ENCODE peak calls at places on chromosomes 3 and 15, in four cellular contexts. T is PC-9, Y is left ventricle myocardium inferior, S is psoas muscle. M is an unnamed sample.

GRCh38 chr3:97230486-97230885 is 416.1 kb downstream of the EPHA6 start:
- DNase-seq in S (no peak), T (no peak), Y (no peak), M (no peak)

GRCh38 chr3:38411591-38411990 is 42.1 kb upstream of the ACVR2B start:
- DNase-seq in T (no peak), Y (no peak), S (no peak), M (no peak)

GRCh38 chr3:195863121-195864061 is 45.0 kb downstream of the TNK2 start:
- DNase-seq in Y (peak), S (peak), T (peak), M (peak)

GRCh38 chr3:69649120-69649519 is 90.1 kb upstream of the MITF start:
- DNase-seq in Y (no peak), S (no peak), T (no peak), M (no peak)

GRCh38 chr15:58523634-58524033 is 91.8 kb downstream of the LIPC start:
- DNase-seq in Y (no peak), S (no peak), T (no peak), M (no peak)

GRCh38 chr15:31273258-31273941 is 53.2 kb upstream of the KLF13 start:
- DNase-seq in S (peak), T (no peak), Y (no peak), M (no peak)

GRCh38 chr3:5729852-5730251 is 542.3 kb downstream of the EDEM1 start:
- DNase-seq in S (no peak), Y (no peak), T (no peak), M (peak)

GRCh38 chr15:85750807-85751730 is 43.7 kb downstream of the KLHL25 start:
- DNase-seq in S (peak), Y (no peak), T (no peak), M (no peak)

GRCh38 chr3:47421741-47422649 is 41.2 kb downstream of the PTPN23 start:
- DNase-seq in Y (peak), S (peak), T (no peak), M (no peak)

GRCh38 chr3:180433172-180433571 is 168.8 kb upstream of the TTC14 start:
- DNase-seq in S (no peak), T (no peak), Y (no peak), M (no peak)

GRCh38 chr15:98850991-98851776 is 156.4 kb downstream of the PGPEP1L start:
- DNase-seq in T (peak), S (peak), Y (peak), M (peak)

GRCh38 chr3:81871358-81872152 is 110.1 kb upstream of the GBE1 start:
- DNase-seq in T (no peak), S (no peak), Y (no peak), M (no peak)

GRCh38 chr3:112390783-112391641 is 58.1 kb downstream of the CD200 start:
- DNase-seq in Y (no peak), T (peak), S (no peak), M (peak)

GRCh38 chr3:15794303-15794771 is 3.4 kb downstream of the ANKRD28 start:
- DNase-seq in Y (no peak), T (no peak), S (no peak), M (peak)

GRCh38 chr15:74396445-74397238 is 29.2 kb upstream of the CYP11A1 start:
- DNase-seq in S (no peak), T (peak), Y (no peak), M (no peak)

GRCh38 chr15:80609512-80609946 is 85.6 kb upstream of the ABHD17C start:
- DNase-seq in S (no peak), T (no peak), Y (no peak), M (no peak)

GRCh38 chr3:63029326-63029725 is 154.1 kb upstream of the CADPS start:
- DNase-seq in Y (no peak), S (no peak), T (no peak), M (no peak)

GRCh38 chr3:124802054-124802698 is 71.9 kb downstream of the UMPS start:
- DNase-seq in T (no peak), Y (no peak), S (no peak), M (no peak)

GRCh38 chr15:92958105-92958504 is 58.0 kb downstream of the CHD2 start:
- DNase-seq in S (no peak), Y (no peak), T (no peak), M (no peak)

GRCh38 chr15:85339976-85340665 is 40.3 kb upstream of the AKAP13 start:
- DNase-seq in Y (no peak), S (no peak), T (no peak), M (no peak)

GRCh38 chr3:81910244-81910852 is 148.9 kb upstream of the GBE1 start:
- DNase-seq in S (no peak), Y (no peak), T (no peak), M (peak)

GRCh38 chr15:26630857-26631256 is 142.0 kb downstream of the GABRB3 start:
- DNase-seq in Y (no peak), S (no peak), T (no peak), M (no peak)

GRCh38 chr3:148084931-148085330 is 612.8 kb upstream of the AGTR1 start:
- DNase-seq in S (no peak), Y (no peak), T (no peak), M (no peak)

GRCh38 chr3:150268426-150269321 is 139.4 kb upstream of the TSC22D2 start:
- DNase-seq in Y (no peak), T (no peak), S (no peak), M (no peak)

GRCh38 chr15:34889486-34889885 is 80.1 kb downstream of the AQR start:
- DNase-seq in Y (no peak), T (no peak), S (no peak), M (no peak)

GRCh38 chr3:75254685-75255084 is 409.4 kb upstream of the FRG2C start:
- DNase-seq in Y (no peak), S (no peak), T (no peak), M (no peak)

GRCh38 chr3:62615258-62615840 is 242.0 kb upstream of the FEZF2 start:
- DNase-seq in S (no peak), Y (no peak), T (no peak), M (no peak)

GRCh38 chr3:151852074-151852811 is 21.2 kb upstream of the SUCNR1 start:
- DNase-seq in S (no peak), Y (no peak), T (no peak), M (peak)

GRCh38 chr15:87610366-87610765 is 646.2 kb downstream of the NTRK3 start:
- DNase-seq in S (no peak), T (no peak), Y (no peak), M (no peak)

GRCh38 chr3:8516783-8517182 is 15.2 kb downstream of the LMCD1 start:
- DNase-seq in S (no peak), Y (no peak), T (no peak), M (no peak)

GRCh38 chr3:18284716-18285115 is 140.4 kb downstream of the SATB1 start:
- DNase-seq in S (no peak), T (no peak), Y (no peak), M (peak)

GRCh38 chr3:43525941-43526607 is 95.7 kb downstream of the ANO10 start:
- DNase-seq in S (no peak), T (no peak), Y (no peak), M (no peak)

GRCh38 chr15:100211855-100212850 is 129.6 kb downstream of the ADAMTS17 start:
- DNase-seq in T (peak), Y (no peak), S (no peak), M (no peak)

GRCh38 chr3:4821975-4822374 is 157.3 kb upstream of the BHLHE40 start:
- DNase-seq in S (no peak), T (no peak), Y (no peak), M (no peak)

GRCh38 chr3:14170569-14171159 is 7.7 kb downstream of the XPC start:
- DNase-seq in Y (no peak), T (no peak), S (no peak), M (no peak)

GRCh38 chr15:100202309-100202943 is 139.3 kb downstream of the ADAMTS17 start:
- DNase-seq in S (no peak), Y (no peak), T (no peak), M (no peak)

GRCh38 chr15:70088427-70088826 is 9.3 kb downstream of the TLE3 start:
- DNase-seq in Y (no peak), S (no peak), T (no peak), M (no peak)
- H3K4me3 ChIP-seq in Y (peak), S (peak), T (no peak), M (no peak)

GRCh38 chr15:45185903-45186770 is 1.6 kb downstream of the SHF start:
- DNase-seq in S (no peak), T (no peak), Y (no peak), M (no peak)
- H3K27ac ChIP-seq in S (peak), T (no peak), Y (peak), M (no peak)

GRCh38 chr15:62569460-62570404 is 404.6 kb upstream of the C2CD4B start:
- DNase-seq in Y (peak), S (peak), T (peak), M (peak)

GRCh38 chr15:62571072-62571471 is 406.0 kb upstream of the C2CD4B start:
- DNase-seq in S (no peak), T (no peak), Y (no peak), M (no peak)

GRCh38 chr15:62568702-62569101 is 403.6 kb upstream of the C2CD4B start:
- DNase-seq in T (no peak), S (no peak), Y (no peak), M (no peak)

GRCh38 chr15:62568004-62568403 is 402.9 kb upstream of the C2CD4B start:
- DNase-seq in Y (no peak), S (no peak), T (no peak), M (no peak)

GRCh38 chr15:62570405-62570783 is 405.3 kb upstream of the C2CD4B start:
- DNase-seq in S (no peak), Y (no peak), T (no peak), M (no peak)
- H3K4me3 ChIP-seq in S (no peak), Y (no peak), T (no peak), M (no peak)

GRCh38 chr3:138888569-138888968 is 53.8 kb upstream of the PIK3CB start:
- DNase-seq in S (no peak), T (no peak), Y (no peak), M (no peak)

GRCh38 chr3:138889792-138890191 is 55.1 kb upstream of the PIK3CB start:
- DNase-seq in T (no peak), S (no peak), Y (no peak), M (no peak)

GRCh38 chr3:138890555-138891187 is 55.9 kb upstream of the PIK3CB start:
- DNase-seq in S (no peak), T (no peak), Y (no peak), M (no peak)
- H3K27ac ChIP-seq in S (no peak), T (peak), Y (no peak), M (no peak)

GRCh38 chr15:50320504-50320903 is 34.5 kb downstream of the GABPB1 start:
- DNase-seq in Y (no peak), T (no peak), S (no peak), M (no peak)
- H3K4me3 ChIP-seq in Y (no peak), T (no peak), S (no peak), M (no peak)

GRCh38 chr15:46232471-46232870 is 597.6 kb downstream of the SQOR start:
- DNase-seq in Y (no peak), S (no peak), T (no peak), M (no peak)
- H3K27ac ChIP-seq in Y (no peak), S (no peak), T (no peak), M (no peak)

GRCh38 chr3:71201939-71202338 is 381.6 kb downstream of the FOXP1 start:
- DNase-seq in Y (peak), T (no peak), S (peak), M (no peak)

GRCh38 chr3:71195492-71195891 is 388.0 kb downstream of the FOXP1 start:
- DNase-seq in Y (no peak), S (no peak), T (peak), M (peak)

GRCh38 chr3:71194785-71195184 is 388.7 kb downstream of the FOXP1 start:
- DNase-seq in T (no peak), Y (no peak), S (no peak), M (peak)

GRCh38 chr3:71202848-71203390 is 380.6 kb downstream of the FOXP1 start:
- DNase-seq in T (no peak), S (no peak), Y (no peak), M (no peak)

GRCh38 chr3:71197841-71198565 is 385.5 kb downstream of the FOXP1 start:
- DNase-seq in Y (no peak), T (no peak), S (no peak), M (peak)
- H3K4me3 ChIP-seq in Y (no peak), T (no peak), S (peak), M (peak)

GRCh38 chr3:187593347-187593850 is 76.8 kb downstream of the SST start:
- DNase-seq in S (no peak), T (no peak), Y (no peak), M (no peak)
- H3K27ac ChIP-seq in S (no peak), T (no peak), Y (no peak), M (no peak)

GRCh38 chr15:95292790-95293450 is 1037.6 kb upstream of the NR2F2 start:
- DNase-seq in Y (no peak), S (no peak), T (peak), M (no peak)
- H3K4me3 ChIP-seq in Y (peak), S (no peak), T (no peak), M (no peak)

DNA sequence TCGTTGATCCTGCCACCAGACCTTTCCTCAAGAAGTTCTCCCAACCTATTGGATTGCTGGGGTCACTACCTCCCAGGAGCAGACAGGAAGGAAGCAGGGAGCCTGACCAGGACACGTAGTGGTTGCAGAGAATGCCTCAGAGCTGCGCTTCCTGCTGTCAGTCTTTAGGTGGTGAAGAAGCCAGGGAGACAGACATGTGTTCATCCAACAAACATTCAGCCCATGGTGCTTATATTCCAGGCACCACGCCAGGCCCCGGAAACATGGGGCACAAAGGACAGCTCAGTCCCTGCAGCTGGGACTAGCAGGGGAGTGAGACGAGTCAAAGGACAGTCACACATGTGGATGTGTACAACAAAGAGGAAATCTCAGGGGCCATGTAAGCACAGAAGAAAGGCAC is 26.0 kb upstream of the CORO2B start:
- DNase-seq in T (peak), Y (no peak), S (no peak), M (no peak)
- H3K27ac ChIP-seq in T (no peak), Y (no peak), S (no peak), M (no peak)

M was measured in SJCRH30.